ENCODE peak calls at places on chromosomes 6 and 20, in four cellular contexts. P, J, O and M are unnamed samples.

GRCh38 chr6:106750146-106750900 is 120.9 kb downstream of the QRSL1 start:
- DNase-seq in P (no peak), J (no peak), O (no peak), M (no peak)

GRCh38 chr6:40630046-40630445 is 42.9 kb upstream of the LRFN2 start:
- DNase-seq in P (no peak), J (no peak), O (no peak), M (no peak)

GRCh38 chr20:62766716-62767115 is 29.6 kb upstream of the MRGBP start:
- DNase-seq in P (no peak), J (no peak), O (no peak), M (no peak)

GRCh38 chr6:147579667-147580066 is 71.2 kb downstream of the SAMD5 start:
- DNase-seq in P (no peak), J (no peak), O (no peak), M (no peak)

GRCh38 chr6:13709698-13710551 is 1.7 kb downstream of the RANBP9 start:
- DNase-seq in P (peak), J (peak), O (no peak), M (no peak)

GRCh38 chr6:127510876-127511275 is 8.3 kb downstream of the MTCL3 start:
- DNase-seq in P (no peak), J (no peak), O (no peak), M (no peak)

GRCh38 chr20:40768105-40768504 is 79.1 kb upstream of the MAFB start:
- DNase-seq in P (no peak), J (no peak), O (no peak), M (no peak)

GRCh38 chr6:46734867-46735719 is at the start of gene PLA2G7:
- DNase-seq in P (no peak), J (no peak), O (no peak), M (peak)

GRCh38 chr6:125818225-125818657 is 27.5 kb downstream of the NCOA7 start:
- DNase-seq in P (no peak), J (no peak), O (no peak), M (no peak)

GRCh38 chr6:136158398-136158797 is 91.7 kb downstream of the MTFR2 start:
- DNase-seq in P (no peak), J (no peak), O (no peak), M (no peak)

GRCh38 chr6:39004801-39005200 is 43.8 kb upstream of the GLP1R start:
- DNase-seq in P (no peak), J (no peak), O (no peak), M (no peak)

GRCh38 chr6:19753822-19754221 is 83.3 kb upstream of the ID4 start:
- DNase-seq in P (no peak), J (no peak), O (no peak), M (no peak)

GRCh38 chr6:42727627-42728026 is 5.2 kb upstream of the PRPH2 start:
- DNase-seq in P (no peak), J (no peak), O (no peak), M (no peak)

GRCh38 chr6:31585531-31585930 is 546 bp upstream of the LST1 start:
- DNase-seq in P (peak), J (peak), O (no peak), M (no peak)

GRCh38 chr20:48697845-48698491 is 129.8 kb downstream of the PREX1 start:
- DNase-seq in P (no peak), J (no peak), O (no peak), M (no peak)

GRCh38 chr20:44264287-44264686 is 17.2 kb downstream of the GDAP1L1 start:
- DNase-seq in P (no peak), J (peak), O (no peak), M (no peak)

GRCh38 chr6:43547202-43547601 is 28.6 kb downstream of the XPO5 start:
- DNase-seq in P (no peak), J (no peak), O (no peak), M (no peak)

GRCh38 chr20:1499528-1500420 is 8.6 kb upstream of the SIRPB2 start:
- DNase-seq in P (no peak), J (no peak), O (no peak), M (no peak)

GRCh38 chr6:40778186-40778585 is 191.0 kb upstream of the LRFN2 start:
- DNase-seq in P (no peak), J (no peak), O (no peak), M (no peak)

GRCh38 chr6:31945507-31946369 is at the start of gene CFB:
- DNase-seq in P (no peak), J (no peak), O (no peak), M (no peak)

GRCh38 chr6:43247115-43247999 is 4.1 kb downstream of the TTBK1 start:
- DNase-seq in P (peak), J (peak), O (no peak), M (peak)

GRCh38 chr6:63816979-63817436 is 181.4 kb downstream of the PHF3 start:
- DNase-seq in P (no peak), J (no peak), O (no peak), M (no peak)

GRCh38 chr6:7165002-7165735 is 57.4 kb downstream of the RREB1 start:
- DNase-seq in P (peak), J (peak), O (no peak), M (no peak)

GRCh38 chr6:20705741-20706140 is 171.5 kb downstream of the CDKAL1 start:
- DNase-seq in P (no peak), J (no peak), O (no peak), M (no peak)

GRCh38 chr6:24026050-24026449 is 100.0 kb upstream of the NRSN1 start:
- DNase-seq in P (no peak), J (no peak), O (no peak), M (no peak)

GRCh38 chr6:33418690-33419291 is 884 bp upstream of the CUTA start:
- DNase-seq in P (peak), J (no peak), O (no peak), M (no peak)

GRCh38 chr6:131979515-131980337 is 28.6 kb upstream of the CCN2 start:
- DNase-seq in P (no peak), J (no peak), O (no peak), M (no peak)

GRCh38 chr6:21596379-21597242 is 3.1 kb downstream of the SOX4 start:
- DNase-seq in P (no peak), J (peak), O (no peak), M (peak)

GRCh38 chr6:14275493-14275851 is 157.9 kb downstream of the CD83 start:
- DNase-seq in P (no peak), J (no peak), O (no peak), M (no peak)

GRCh38 chr6:140538926-140539325 is 1164.5 kb upstream of the CITED2 start:
- DNase-seq in P (no peak), J (no peak), O (no peak), M (no peak)

GRCh38 chr6:54264581-54265272 is 43.5 kb upstream of the TINAG start:
- DNase-seq in P (no peak), J (no peak), O (no peak), M (no peak)

GRCh38 chr20:47102629-47103028 is 208.0 kb downstream of the EYA2 start:
- DNase-seq in P (no peak), J (no peak), O (no peak), M (no peak)

GRCh38 chr6:95280690-95281273 is 296.6 kb upstream of the MANEA start:
- DNase-seq in P (peak), J (no peak), O (no peak), M (no peak)

GRCh38 chr6:10384719-10385511 is 30.0 kb downstream of the TFAP2A start:
- DNase-seq in P (no peak), J (no peak), O (no peak), M (no peak)

GRCh38 chr6:4059115-4059777 is 19.7 kb downstream of the FAM217A start:
- DNase-seq in P (peak), J (no peak), O (no peak), M (no peak)

GRCh38 chr6:168047841-168048723 is 30.9 kb downstream of the FRMD1 start:
- DNase-seq in P (no peak), J (no peak), O (no peak), M (no peak)
- TF ChIP-seq SPI1 in P (no peak), J (no peak), O (no peak), M (no peak)

DNA sequence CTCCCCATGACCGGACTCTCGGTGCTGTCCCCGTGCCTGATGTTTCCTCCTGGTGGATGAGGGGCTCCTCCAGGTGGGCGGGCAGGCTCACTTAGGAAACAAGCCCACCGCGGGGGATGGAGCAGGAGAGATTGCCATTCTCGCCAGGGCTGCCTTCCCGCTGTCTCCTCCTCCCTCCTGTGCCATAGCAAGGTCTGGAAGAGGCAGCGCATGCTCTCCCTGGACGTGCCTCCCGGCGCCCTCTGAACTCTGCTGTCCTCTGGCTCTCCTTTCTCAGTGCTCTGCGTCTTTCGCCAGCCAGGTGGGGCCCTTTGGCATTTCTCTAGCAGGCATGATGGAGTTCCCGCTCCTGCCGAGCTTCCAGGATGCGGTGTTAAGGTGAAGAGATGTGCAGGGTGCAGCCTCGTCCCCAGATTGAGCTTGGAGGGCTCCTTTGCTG is 17.4 kb upstream of the NPEPL1 start:
- DNase-seq in P (no peak), J (no peak), O (no peak), M (no peak)
- TF ChIP-seq POLR2AphosphoS5 in P (no peak), J (no peak), O (no peak), M (no peak)

DNA sequence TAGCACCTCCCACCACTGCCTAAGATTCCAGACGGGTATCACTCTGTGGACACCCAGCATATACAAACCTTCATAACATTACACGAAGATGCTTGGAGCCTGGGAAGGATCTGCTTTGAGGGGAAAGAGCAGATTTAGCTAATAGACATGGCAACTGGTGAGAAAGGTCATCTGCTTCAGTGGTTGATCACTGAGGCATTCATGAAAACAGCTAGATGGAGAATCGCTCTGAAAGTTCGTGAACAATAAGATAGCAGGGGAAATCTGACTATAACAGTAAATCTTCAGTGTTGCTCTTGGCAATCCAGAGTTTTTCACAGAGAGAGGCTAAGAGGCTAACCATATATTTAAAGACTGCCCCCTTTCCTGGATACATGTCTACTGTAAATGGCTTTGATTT is 245.3 kb downstream of the FARS2 start:
- DNase-seq in P (no peak), J (no peak), O (no peak), M (no peak)
- TF ChIP-seq SPI1 in P (no peak), J (no peak), O (no peak), M (no peak)

GRCh38 chr6:139486476-139486799 is 112.0 kb upstream of the CITED2 start:
- DNase-seq in P (no peak), J (no peak), O (no peak), M (no peak)
- TF ChIP-seq POLR2AphosphoS5 in P (no peak), J (no peak), O (no peak), M (no peak)

GRCh38 chr6:159214281-159214680 is 45.1 kb downstream of the FNDC1 start:
- DNase-seq in P (no peak), J (no peak), O (no peak), M (no peak)

GRCh38 chr6:159213401-159213800 is 44.2 kb downstream of the FNDC1 start:
- DNase-seq in P (no peak), J (no peak), O (no peak), M (no peak)

GRCh38 chr6:159221486-159222170 is 52.4 kb downstream of the FNDC1 start:
- DNase-seq in P (no peak), J (no peak), O (no peak), M (no peak)

GRCh38 chr6:159220093-159220492 is 50.9 kb downstream of the FNDC1 start:
- DNase-seq in P (no peak), J (no peak), O (no peak), M (no peak)

DNA sequence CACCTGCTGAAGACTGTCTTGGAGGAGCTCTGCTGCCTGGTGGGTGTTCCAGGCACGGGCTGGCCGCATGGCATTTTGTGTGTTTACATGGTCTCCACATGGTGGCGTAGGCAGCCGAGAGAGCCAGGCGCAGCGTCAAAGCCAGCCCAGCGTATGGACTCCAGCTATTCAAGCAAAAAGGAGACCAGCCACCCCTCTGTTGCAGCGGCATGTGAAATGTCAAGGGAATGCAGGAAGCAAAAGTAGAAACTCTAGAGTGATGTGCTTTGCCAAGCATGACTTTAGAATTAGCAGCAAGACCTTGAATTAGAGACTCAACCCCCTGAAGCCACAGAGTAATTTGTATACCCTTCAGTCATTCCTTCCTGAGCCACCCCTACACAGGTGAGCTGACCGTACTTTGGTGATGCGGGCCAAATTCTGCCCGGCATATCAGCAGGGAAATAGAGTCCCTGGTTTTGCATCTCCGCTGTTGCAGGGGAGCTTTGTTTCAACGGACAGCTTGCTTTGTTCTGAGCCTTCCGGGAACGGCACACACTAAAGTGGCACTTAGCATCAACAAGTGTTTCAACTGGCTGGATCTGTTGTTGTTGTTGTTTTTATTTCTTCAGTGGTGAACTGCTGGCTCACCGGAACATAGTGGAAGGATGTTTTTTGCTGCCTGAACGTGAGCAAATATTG is 48.5 kb downstream of the FNDC1 start:
- DNase-seq in P (peak), J (peak), O (peak), M (peak)
- TF ChIP-seq SPI1 in P (no peak), J (no peak), O (no peak), M (no peak)

GRCh38 chr6:28355743-28356665 is 6.3 kb downstream of the ZKSCAN3 start:
- DNase-seq in P (peak), J (peak), O (peak), M (no peak)

GRCh38 chr6:28356666-28357020 is 6.9 kb downstream of the ZKSCAN3 start:
- DNase-seq in P (no peak), J (no peak), O (no peak), M (no peak)

GRCh38 chr6:28353981-28354676 is 4.4 kb downstream of the ZKSCAN3 start:
- DNase-seq in P (peak), J (peak), O (no peak), M (no peak)

GRCh38 chr6:28353356-28353755 is 3.6 kb downstream of the ZKSCAN3 start:
- DNase-seq in P (no peak), J (no peak), O (no peak), M (no peak)

GRCh38 chr6:28354688-28355554 is 5.2 kb downstream of the ZKSCAN3 start:
- DNase-seq in P (no peak), J (no peak), O (no peak), M (no peak)
- TF ChIP-seq POLR2AphosphoS5 in P (no peak), J (no peak), O (no peak), M (no peak)

DNA sequence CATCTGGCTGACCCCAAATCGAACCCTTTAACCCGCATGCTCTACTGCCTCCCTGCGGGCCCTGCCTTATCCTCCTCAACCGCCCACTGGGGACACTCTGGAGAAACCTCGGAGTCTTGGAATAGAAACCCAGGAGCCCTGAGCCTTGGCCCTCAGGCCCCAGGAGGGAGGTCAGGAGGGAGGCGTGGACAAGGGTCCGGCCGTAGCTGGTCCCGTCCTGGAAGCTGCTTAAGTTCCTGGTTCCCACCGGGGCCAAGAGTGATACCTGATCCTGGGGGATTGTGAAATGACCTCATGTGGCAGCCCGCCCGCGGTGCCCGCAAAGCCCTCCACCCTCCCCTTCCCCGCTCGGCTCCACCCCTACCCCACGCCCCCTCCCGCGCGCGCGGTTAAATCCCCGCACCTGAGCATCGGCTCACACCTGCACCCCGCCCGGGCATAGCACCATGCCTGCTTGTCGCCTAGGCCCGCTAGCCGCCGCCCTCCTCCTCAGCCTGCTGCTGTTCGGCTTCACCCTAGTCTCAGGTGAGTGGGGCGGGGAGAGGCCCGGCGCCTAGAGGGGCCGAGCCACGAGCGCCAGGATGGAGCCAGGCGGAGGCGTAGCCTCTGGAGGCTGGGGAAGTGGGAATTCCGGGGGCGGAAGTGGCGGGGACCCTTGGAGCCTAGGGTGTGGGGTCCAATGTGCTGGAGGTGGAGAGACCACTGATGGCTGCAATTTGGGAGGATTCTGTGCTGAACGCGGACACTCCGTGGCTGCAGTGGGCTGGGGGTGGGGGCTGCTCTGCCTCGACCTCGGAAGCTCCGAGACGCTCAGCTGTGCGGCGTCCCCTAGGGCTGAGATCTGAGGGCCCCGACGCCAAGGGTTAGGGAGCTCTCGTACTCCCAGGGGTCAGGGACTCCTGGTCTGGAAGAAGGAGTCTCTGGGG is at the start of gene WFDC2:
- DNase-seq in P (no peak), J (no peak), O (no peak), M (no peak)
- TF ChIP-seq SPI1 in P (no peak), J (no peak), O (no peak), M (no peak)